ENCODE peak calls at places on chromosomes 11 and 22, in eight cellular contexts. J is cardiac fibroblast; Y is tibial artery; P is CD4-positive, alpha-beta memory T cell; O is MM.1S; S is K562; I is mesendoderm; L is thoracic aorta. X is an unnamed sample.

GRCh38 chr11:19866037-19866436 is 153.4 kb downstream of the NAV2 start:
- DNase-seq in Y (no peak), S (no peak), J (no peak), P (no peak), O (no peak), I (no peak), L (no peak), X (no peak)

GRCh38 chr22:50148991-50149721 is 21.4 kb upstream of the PANX2 start:
- DNase-seq in O (peak), I (peak), L (no peak), S (peak), Y (no peak), J (peak), P (peak), X (peak)

GRCh38 chr11:102573851-102574250 is 43.3 kb upstream of the MMP7 start:
- DNase-seq in I (no peak), O (no peak), P (no peak), S (no peak), J (peak), L (no peak), Y (no peak), X (no peak)

GRCh38 chr11:131609921-131610320 is 239.5 kb downstream of the NTM start:
- DNase-seq in Y (no peak), J (no peak), S (no peak), O (no peak), P (no peak), I (no peak), L (no peak), X (no peak)

GRCh38 chr11:73055655-73056354 is 86.3 kb downstream of the FCHSD2 start:
- DNase-seq in S (no peak), L (no peak), Y (no peak), I (no peak), J (no peak), P (no peak), O (no peak), X (no peak)

GRCh38 chr22:44702479-44703219 is 645 bp downstream of the PRR5 start:
- DNase-seq in I (peak), P (no peak), J (no peak), L (no peak), O (no peak), Y (no peak), S (no peak), X (no peak)

GRCh38 chr11:74388678-74389327 is 9.4 kb downstream of the PGM2L1 start:
- DNase-seq in L (peak), Y (no peak), I (peak), O (peak), S (peak), P (peak), J (peak), X (no peak)

GRCh38 chr22:45120931-45121330 is 42.8 kb upstream of the NUP50 start:
- DNase-seq in J (no peak), Y (no peak), O (no peak), I (no peak), S (no peak), L (no peak), P (no peak), X (no peak)

GRCh38 chr11:64216879-64217278 is 9.1 kb downstream of the TRPT1 start:
- DNase-seq in P (no peak), L (no peak), O (no peak), I (no peak), J (no peak), Y (no peak), S (no peak), X (no peak)

GRCh38 chr11:12008790-12009616 is 577 bp upstream of the DKK3 start:
- DNase-seq in L (no peak), P (no peak), I (peak), S (peak), Y (peak), J (no peak), O (no peak), X (peak)

GRCh38 chr11:20601221-20601914 is 2.0 kb downstream of the SLC6A5 start:
- DNase-seq in S (no peak), L (no peak), J (no peak), I (peak), Y (no peak), O (no peak), P (no peak), X (no peak)

GRCh38 chr11:108571001-108571400 is 22.6 kb downstream of the EXPH5 start:
- DNase-seq in I (no peak), S (no peak), Y (no peak), O (no peak), L (no peak), J (no peak), P (no peak), X (no peak)

GRCh38 chr11:77512092-77512491 is 38.2 kb upstream of the PAK1 start:
- DNase-seq in J (no peak), L (no peak), P (no peak), I (no peak), S (no peak), Y (no peak), O (no peak), X (no peak)

GRCh38 chr11:8262552-8263108 is 1.0 kb downstream of the LMO1 start:
- DNase-seq in J (peak), Y (peak), P (peak), I (peak), S (no peak), O (peak), L (no peak), X (no peak)

GRCh38 chr11:47589504-47590025 is 3.1 kb downstream of the FAM180B start:
- DNase-seq in J (no peak), P (no peak), Y (no peak), I (no peak), L (no peak), O (no peak), S (no peak), X (no peak)
- H3K4me3 ChIP-seq in J (peak), P (no peak), Y (no peak), I (no peak), L (peak), O (no peak), S (no peak), X (no peak)

DNA sequence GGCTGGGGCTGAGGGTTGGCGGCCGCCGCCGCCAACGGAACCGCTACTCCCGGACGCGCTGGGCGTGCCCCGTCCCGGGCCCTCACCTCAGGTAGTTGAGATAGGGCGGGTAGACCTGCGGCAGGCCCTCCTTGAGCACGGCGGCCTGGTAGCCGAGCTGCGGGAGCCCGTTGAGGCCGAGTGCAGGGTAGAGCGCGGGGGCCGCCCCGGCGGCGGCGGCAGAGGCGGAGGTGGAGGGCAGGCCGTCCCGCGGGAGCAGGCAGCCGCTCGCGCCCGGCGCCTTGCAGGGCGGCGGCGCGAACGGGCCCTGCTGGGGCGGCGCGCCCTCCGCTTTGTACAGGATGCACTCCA is 2.3 kb downstream of the PGR start:
- DNase-seq in S (peak), Y (peak), P (no peak), J (no peak), O (peak), L (no peak), I (peak), X (no peak)
- H3K4me3 ChIP-seq in S (peak), Y (peak), P (no peak), J (peak), O (peak), L (peak), I (peak), X (no peak)

GRCh38 chr11:47846998-47847397 is 1.2 kb downstream of the NUP160 start:
- DNase-seq in L (no peak), I (no peak), O (no peak), S (no peak), Y (no peak), J (no peak), P (no peak), X (no peak)
- H3K4me3 ChIP-seq in L (peak), I (no peak), O (peak), S (peak), Y (peak), J (no peak), P (no peak), X (peak)

GRCh38 chr11:82995276-82995675 is 76.4 kb downstream of the RAB30 start:
- DNase-seq in S (no peak), P (no peak), J (no peak), I (no peak), O (no peak), Y (no peak), L (no peak), X (no peak)
- H3K4me3 ChIP-seq in S (no peak), P (no peak), J (no peak), I (no peak), O (peak), Y (no peak), L (no peak), X (no peak)

GRCh38 chr11:65928667-65929066 is 9.4 kb downstream of the DRAP1 start:
- DNase-seq in L (no peak), I (no peak), Y (no peak), O (peak), P (no peak), J (no peak), S (peak), X (no peak)
- H3K4me3 ChIP-seq in L (no peak), I (no peak), Y (no peak), O (peak), P (peak), J (no peak), S (no peak), X (peak)

X was measured in CD8-positive, alpha-beta memory T cell.